ENCODE peak calls at places on chromosomes 7 and 10, in seven cellular contexts. L, Z, V, E, Y, B and Q are unnamed samples.

GRCh38 chr10:86253171-86254072 is 113.2 kb downstream of the GRID1 start:
- DNase-seq in L (no peak), Z (no peak), V (peak; percentile 45), E (no peak), Y (no peak), B (no peak), Q (no peak)

GRCh38 chr10:123144697-123145541 is 3.0 kb upstream of the HMX2 start:
- DNase-seq in L (no peak), Z (no peak), V (no peak), E (no peak), Y (no peak), B (no peak), Q (no peak)

GRCh38 chr10:103736763-103737162 is 118.6 kb downstream of the SH3PXD2A start:
- DNase-seq in L (no peak), Z (peak; percentile 67), V (no peak), E (no peak), Y (no peak), B (peak; percentile 88), Q (no peak)

GRCh38 chr7:36216063-36216684 is 63.1 kb downstream of the EEPD1 start:
- DNase-seq in L (no peak), Z (no peak), V (no peak), E (no peak), Y (no peak), B (no peak), Q (peak; percentile 22)

GRCh38 chr10:22853906-22854447 is 73.9 kb upstream of the ARMC3 start:
- DNase-seq in L (no peak), Z (no peak), V (no peak), E (no peak), Y (no peak), B (no peak), Q (peak; percentile 47)

GRCh38 chr10:24893127-24893526 is 59.3 kb downstream of the PRTFDC1 start:
- DNase-seq in L (no peak), Z (no peak), V (no peak), E (no peak), Y (no peak), B (no peak), Q (no peak)

GRCh38 chr7:111474723-111475418 is 87.4 kb downstream of the IMMP2L start:
- DNase-seq in L (no peak), Z (no peak), V (no peak), E (no peak), Y (no peak), B (no peak), Q (no peak)

GRCh38 chr10:3116508-3117100 is 49.3 kb downstream of the PFKP start:
- DNase-seq in L (no peak), Z (no peak), V (no peak), E (no peak), Y (no peak), B (no peak), Q (no peak)

GRCh38 chr10:69652111-69652856 is 22.2 kb downstream of the FAM241B start:
- DNase-seq in L (no peak), Z (no peak), V (no peak), E (no peak), Y (no peak), B (no peak), Q (no peak)

GRCh38 chr10:67306588-67307205 is 380.9 kb downstream of the LRRTM3 start:
- DNase-seq in L (no peak), Z (peak; percentile 19), V (no peak), E (no peak), Y (no peak), B (peak; percentile 42), Q (peak; percentile 16)
- TF ChIP-seq CTCF in L (peak; percentile 52), Z (peak; percentile 47), V (peak; percentile 72), E (peak; percentile 37), Y (peak; percentile 28), B (peak; percentile 46), Q (peak; percentile 44)

GRCh38 chr7:837001-837400 is 4.7 kb downstream of the SUN1 start:
- DNase-seq in L (no peak), Z (no peak), V (no peak), E (no peak), Y (no peak), B (no peak), Q (no peak)

GRCh38 chr7:842436-843031 is 10.3 kb downstream of the SUN1 start:
- DNase-seq in L (no peak), Z (no peak), V (no peak), E (no peak), Y (no peak), B (no peak), Q (peak; percentile 25)

GRCh38 chr7:841943-842342 is 9.7 kb downstream of the SUN1 start:
- DNase-seq in L (no peak), Z (no peak), V (no peak), E (no peak), Y (no peak), B (no peak), Q (no peak)

GRCh38 chr7:843230-843629 is 11.0 kb downstream of the SUN1 start:
- DNase-seq in L (no peak), Z (no peak), V (no peak), E (no peak), Y (no peak), B (no peak), Q (no peak)

GRCh38 chr7:840001-840600 is 7.8 kb downstream of the SUN1 start:
- DNase-seq in L (no peak), Z (no peak), V (no peak), E (no peak), Y (no peak), B (no peak), Q (no peak)
- TF ChIP-seq CTCF in L (no peak), Z (no peak), V (no peak), E (no peak), Y (no peak), B (no peak), Q (no peak)

GRCh38 chr10:119524720-119525070 is 17.8 kb downstream of the RGS10 start:
- DNase-seq in L (no peak), Z (no peak), V (no peak), E (no peak), Y (no peak), B (no peak), Q (no peak)

GRCh38 chr10:119525116-119525515 is 17.4 kb downstream of the RGS10 start:
- DNase-seq in L (no peak), Z (no peak), V (no peak), E (no peak), Y (no peak), B (no peak), Q (no peak)

GRCh38 chr10:119526149-119526548 is 16.4 kb downstream of the RGS10 start:
- DNase-seq in L (no peak), Z (no peak), V (no peak), E (no peak), Y (no peak), B (no peak), Q (no peak)

GRCh38 chr10:119523916-119524719 is 18.4 kb downstream of the RGS10 start:
- DNase-seq in L (no peak), Z (no peak), V (no peak), E (no peak), Y (no peak), B (no peak), Q (no peak)

GRCh38 chr10:119526606-119527592 is 15.6 kb downstream of the RGS10 start:
- DNase-seq in L (no peak), Z (peak; percentile 25), V (no peak), E (no peak), Y (no peak), B (no peak), Q (no peak)
- TF ChIP-seq CTCF in L (no peak), Z (no peak), V (peak; percentile 25), E (no peak), Y (no peak), B (no peak), Q (peak; percentile 16)

GRCh38 chr7:1086588-1087461 is 1.1 kb upstream of the GPER1 start:
- DNase-seq in L (no peak), Z (peak; percentile 53), V (no peak), E (no peak), Y (peak; percentile 85), B (peak; percentile 77), Q (peak; percentile 52)
- TF ChIP-seq CTCF in L (peak; percentile 89), Z (peak; percentile 94), V (peak; percentile 42), E (peak; percentile 86), Y (peak; percentile 82), B (peak; percentile 98), Q (peak; percentile 85)

DNA sequence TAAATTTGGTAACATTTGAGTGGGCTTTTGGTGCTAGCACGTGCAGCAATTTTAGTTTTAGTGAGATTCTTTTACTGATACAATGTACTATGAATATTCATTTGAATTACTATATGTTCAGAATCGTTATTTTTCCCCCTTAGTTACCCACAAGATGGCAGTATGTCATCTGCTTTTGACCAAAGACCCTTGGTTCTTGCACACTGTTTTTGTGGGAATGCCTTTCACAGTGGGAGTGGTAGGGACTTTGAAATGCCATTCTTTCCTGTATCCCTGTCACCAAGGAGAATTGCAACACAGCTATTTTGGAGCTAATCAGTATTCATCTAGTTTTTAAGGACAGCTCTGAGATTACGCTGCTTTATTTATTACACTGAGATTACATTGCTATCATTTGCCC is 40.6 kb downstream of the SEC23IP start:
- DNase-seq in L (no peak), Z (peak; percentile 20), V (no peak), E (no peak), Y (no peak), B (no peak), Q (peak; percentile 33)
- TF ChIP-seq CTCF in L (peak; percentile 31), Z (peak; percentile 51), V (peak; percentile 29), E (peak; percentile 28), Y (no peak), B (peak; percentile 35), Q (peak; percentile 44)

GRCh38 chr7:100895956-100896742 is 461 bp upstream of the ACHE start:
- DNase-seq in L (no peak), Z (peak; percentile 52), V (peak; percentile 88), E (no peak), Y (peak; percentile 76), B (no peak), Q (no peak)

GRCh38 chr7:100895701-100895955 is at the start of gene ACHE:
- DNase-seq in L (no peak), Z (no peak), V (no peak), E (no peak), Y (no peak), B (no peak), Q (no peak)

GRCh38 chr7:100896743-100897051 is 1.0 kb upstream of the ACHE start:
- DNase-seq in L (no peak), Z (no peak), V (no peak), E (no peak), Y (no peak), B (no peak), Q (no peak)

GRCh38 chr7:100897772-100898454 is 2.2 kb upstream of the ACHE start:
- DNase-seq in L (no peak), Z (no peak), V (peak; percentile 49), E (no peak), Y (peak; percentile 79), B (no peak), Q (no peak)

DNA sequence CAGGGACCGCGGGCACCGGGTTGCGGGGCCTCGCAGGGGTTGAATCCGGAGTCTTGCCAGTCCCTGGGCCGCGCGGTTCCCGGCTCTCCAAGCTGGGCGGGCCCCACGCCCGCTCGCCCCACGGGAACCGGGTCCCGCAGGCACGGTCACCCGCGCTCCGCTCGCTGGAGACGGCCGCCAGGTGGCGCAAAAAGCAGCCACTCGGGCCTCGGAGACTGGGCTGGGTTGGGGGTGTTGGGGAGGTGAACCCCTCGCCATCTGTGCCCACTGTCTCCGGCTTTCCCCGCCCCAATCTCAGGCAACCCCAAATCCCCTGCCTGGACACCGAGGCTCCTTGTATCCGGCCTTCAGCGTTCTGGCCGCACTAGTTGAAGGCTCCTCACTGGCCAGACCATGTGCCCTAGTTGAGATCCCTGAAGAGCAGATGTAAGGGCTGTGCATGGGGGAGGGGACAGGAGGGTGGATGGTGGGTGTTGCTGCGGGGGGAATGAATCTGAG is 1.5 kb upstream of the ACHE start:
- DNase-seq in L (no peak), Z (no peak), V (no peak), E (no peak), Y (peak; percentile 81), B (no peak), Q (no peak)
- TF ChIP-seq CTCF in L (peak; percentile 73), Z (peak; percentile 90), V (peak; percentile 85), E (peak; percentile 67), Y (peak; percentile 62), B (peak; percentile 93), Q (peak; percentile 79)